ENCODE peak calls at places on chromosomes 7 and 10, in six cellular contexts. One of them, this sample, is unnamed.

GRCh38 chr10:2037966-2038493 is 300.7 kb upstream of the ADARB2 start:
- DNase-seq in effector memory CD4-positive, alpha-beta T cell: no peak
- DNase-seq in lung: no peak
- DNase-seq in D341Med: no peak
- DNase-seq in NCI-H2171: no peak
- DNase-seq in NCI-H2081: peak
- DNase-seq in this sample: no peak

GRCh38 chr7:96120856-96121255 is 201.0 kb downstream of the SLC25A13 start:
- DNase-seq in NCI-H2171: no peak
- DNase-seq in effector memory CD4-positive, alpha-beta T cell: no peak
- DNase-seq in lung: no peak
- DNase-seq in NCI-H2081: peak
- DNase-seq in D341Med: no peak
- DNase-seq in this sample: no peak

GRCh38 chr10:92164024-92164423 is 126.9 kb downstream of the CPEB3 start:
- DNase-seq in effector memory CD4-positive, alpha-beta T cell: no peak
- DNase-seq in D341Med: no peak
- DNase-seq in lung: no peak
- DNase-seq in NCI-H2171: no peak
- DNase-seq in NCI-H2081: no peak
- DNase-seq in this sample: no peak

GRCh38 chr7:151143261-151144015 is 24.1 kb downstream of the GBX1 start:
- DNase-seq in NCI-H2081: no peak
- DNase-seq in D341Med: no peak
- DNase-seq in NCI-H2171: peak
- DNase-seq in effector memory CD4-positive, alpha-beta T cell: no peak
- DNase-seq in lung: no peak
- DNase-seq in this sample: no peak

GRCh38 chr7:158672975-158673374 is 31.6 kb downstream of the NCAPG2 start:
- DNase-seq in effector memory CD4-positive, alpha-beta T cell: no peak
- DNase-seq in D341Med: no peak
- DNase-seq in NCI-H2171: no peak
- DNase-seq in lung: no peak
- DNase-seq in NCI-H2081: no peak
- DNase-seq in this sample: no peak

GRCh38 chr7:45469103-45469502 is 105.1 kb upstream of the ADCY1 start:
- DNase-seq in lung: no peak
- DNase-seq in NCI-H2171: no peak
- DNase-seq in effector memory CD4-positive, alpha-beta T cell: no peak
- DNase-seq in NCI-H2081: no peak
- DNase-seq in D341Med: no peak
- DNase-seq in this sample: no peak

GRCh38 chr7:5636914-5637313 is 144.5 kb downstream of the RNF216 start:
- DNase-seq in lung: no peak
- DNase-seq in D341Med: no peak
- DNase-seq in NCI-H2171: peak
- DNase-seq in effector memory CD4-positive, alpha-beta T cell: no peak
- DNase-seq in NCI-H2081: no peak
- DNase-seq in this sample: no peak

GRCh38 chr7:124351950-124352349 is 319.1 kb upstream of the TMEM229A start:
- DNase-seq in lung: no peak
- DNase-seq in D341Med: no peak
- DNase-seq in NCI-H2171: no peak
- DNase-seq in effector memory CD4-positive, alpha-beta T cell: no peak
- DNase-seq in NCI-H2081: no peak
- DNase-seq in this sample: no peak

GRCh38 chr7:95642173-95642572 is 45.9 kb upstream of the PDK4 start:
- DNase-seq in NCI-H2171: no peak
- DNase-seq in NCI-H2081: no peak
- DNase-seq in effector memory CD4-positive, alpha-beta T cell: no peak
- DNase-seq in D341Med: no peak
- DNase-seq in lung: no peak
- DNase-seq in this sample: no peak

GRCh38 chr10:85959239-85959638 is 407.4 kb downstream of the GRID1 start:
- DNase-seq in NCI-H2081: no peak
- DNase-seq in NCI-H2171: no peak
- DNase-seq in lung: no peak
- DNase-seq in D341Med: no peak
- DNase-seq in effector memory CD4-positive, alpha-beta T cell: no peak
- DNase-seq in this sample: no peak

GRCh38 chr10:90424730-90425129 is 433.1 kb downstream of the HTR7 start:
- DNase-seq in NCI-H2081: no peak
- DNase-seq in D341Med: no peak
- DNase-seq in effector memory CD4-positive, alpha-beta T cell: no peak
- DNase-seq in NCI-H2171: no peak
- DNase-seq in lung: no peak
- DNase-seq in this sample: no peak

GRCh38 chr10:27529010-27529783 is 25.1 kb downstream of the RAB18 start:
- DNase-seq in D341Med: no peak
- DNase-seq in effector memory CD4-positive, alpha-beta T cell: no peak
- DNase-seq in lung: no peak
- DNase-seq in NCI-H2171: no peak
- DNase-seq in NCI-H2081: no peak
- DNase-seq in this sample: no peak

GRCh38 chr7:96959135-96959534 is 46.2 kb upstream of the DLX6 start:
- DNase-seq in NCI-H2171: no peak
- DNase-seq in lung: no peak
- DNase-seq in effector memory CD4-positive, alpha-beta T cell: no peak
- DNase-seq in NCI-H2081: no peak
- DNase-seq in D341Med: no peak
- DNase-seq in this sample: no peak

GRCh38 chr7:82674319-82674718 is 230.7 kb upstream of the CACNA2D1 start:
- DNase-seq in lung: no peak
- DNase-seq in D341Med: no peak
- DNase-seq in NCI-H2081: no peak
- DNase-seq in effector memory CD4-positive, alpha-beta T cell: no peak
- DNase-seq in NCI-H2171: no peak
- DNase-seq in this sample: no peak

This sample was measured in NCI-H187 treated with DMSO at 0.1 percent for 48 hours.